ENCODE peak calls at places on chromosome 12, in seven cellular contexts. H is NB4, B is B cell, V is HFF-Myc, G is keratinocyte, T is AG04449, C is RWPE1. M is an unnamed sample.

GRCh38 chr12:57237952-57238853 is 8.7 kb downstream of the SHMT2 start:
- DNase-seq in T (no peak), H (no peak), B (peak), C (no peak), V (no peak), G (no peak), M (no peak)

GRCh38 chr12:54935235-54935951 is 49.2 kb downstream of the TESPA1 start:
- DNase-seq in G (peak), C (peak), H (peak), B (no peak), V (peak), T (peak), M (peak)

GRCh38 chr12:122989443-122989839 is 9.0 kb downstream of the ARL6IP4 start:
- DNase-seq in C (no peak), B (no peak), V (no peak), H (no peak), T (no peak), G (no peak), M (no peak)

GRCh38 chr12:55619352-55620138 is 17.1 kb upstream of the OR10P1 start:
- DNase-seq in B (peak), V (peak), C (peak), G (peak), T (peak), H (peak), M (peak)

GRCh38 chr12:66160704-66161103 is 9.1 kb downstream of the TMBIM4 start:
- DNase-seq in T (no peak), G (no peak), C (no peak), V (no peak), B (no peak), H (no peak), M (no peak)

GRCh38 chr12:103771466-103771865 is 69.6 kb downstream of the NT5DC3 start:
- DNase-seq in C (peak), V (no peak), G (no peak), T (no peak), B (peak), H (peak), M (peak)

GRCh38 chr12:39575498-39575875 is 44.1 kb downstream of the ABCD2 start:
- DNase-seq in H (no peak), G (no peak), V (no peak), C (no peak), T (no peak), B (no peak), M (no peak)

GRCh38 chr12:21657336-21658077 is at the start of gene LDHB:
- DNase-seq in C (peak), G (peak), T (peak), B (peak), V (peak), H (peak), M (peak)

GRCh38 chr12:54370218-54370730 is 6.0 kb upstream of the GPR84 start:
- DNase-seq in H (peak), T (peak), C (peak), G (no peak), B (no peak), V (no peak), M (peak)

GRCh38 chr12:107053709-107054108 is 39.6 kb downstream of the CRY1 start:
- DNase-seq in V (no peak), C (no peak), T (no peak), H (no peak), B (no peak), G (no peak), M (no peak)

GRCh38 chr12:75943730-75944096 is 87.9 kb downstream of the PHLDA1 start:
- DNase-seq in G (no peak), T (no peak), C (no peak), B (no peak), H (peak), V (no peak), M (no peak)

GRCh38 chr12:122421815-122422737 is at the start of gene CLIP1:
- DNase-seq in T (no peak), B (peak), H (peak), C (no peak), G (no peak), V (no peak), M (peak)

DNA sequence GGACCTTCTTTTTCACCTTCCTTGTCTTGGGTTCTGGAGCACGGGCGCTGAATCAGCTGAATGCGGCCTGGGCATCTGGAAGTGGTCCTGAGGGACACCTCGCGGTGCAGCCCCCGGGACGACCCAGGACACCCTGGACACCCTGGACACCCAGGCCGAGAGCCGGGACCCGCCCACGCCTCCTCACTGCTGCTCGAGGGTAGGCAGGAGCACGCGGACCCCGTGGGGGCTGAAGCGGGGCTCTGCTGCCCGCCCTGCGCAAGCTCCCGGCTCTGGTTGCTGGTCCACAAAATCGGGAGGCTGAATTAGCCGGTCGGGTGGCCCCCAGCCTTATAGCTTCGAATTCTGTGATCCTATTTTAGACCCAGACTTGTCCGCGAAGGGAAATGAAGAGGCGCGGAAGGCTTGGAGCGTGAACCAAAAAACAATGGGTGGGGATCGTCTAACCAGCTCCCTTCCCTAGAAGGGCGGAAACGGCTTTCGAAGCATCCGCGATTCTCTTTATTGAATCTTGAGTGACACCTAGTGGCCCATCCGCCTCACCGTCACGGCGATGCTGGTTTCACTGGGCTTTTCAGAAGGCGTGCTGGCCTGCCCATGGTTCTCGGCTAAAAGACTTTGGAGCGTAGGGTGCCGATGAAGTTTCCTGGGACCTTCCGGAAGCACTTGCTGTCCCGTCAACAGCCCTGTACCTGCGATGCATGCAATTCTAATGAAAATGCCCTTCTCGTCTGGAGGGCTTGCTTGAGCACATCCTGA is 46.3 kb upstream of the PLXNC1 start:
- DNase-seq in G (no peak), B (peak), T (no peak), C (peak), V (peak), H (peak), M (peak)
- TF ChIP-seq CTCF in G (peak), B (peak), T (peak), C (peak), V (peak), H (peak), M (peak)

GRCh38 chr12:27779837-27780611 is at the start of the genes KLHL42 and MANSC4:
- DNase-seq in G (no peak), B (peak), V (no peak), C (peak), T (no peak), H (peak), M (peak)
- TF ChIP-seq CTCF in G (no peak), B (no peak), V (no peak), C (no peak), T (peak), H (no peak), M (peak)

DNA sequence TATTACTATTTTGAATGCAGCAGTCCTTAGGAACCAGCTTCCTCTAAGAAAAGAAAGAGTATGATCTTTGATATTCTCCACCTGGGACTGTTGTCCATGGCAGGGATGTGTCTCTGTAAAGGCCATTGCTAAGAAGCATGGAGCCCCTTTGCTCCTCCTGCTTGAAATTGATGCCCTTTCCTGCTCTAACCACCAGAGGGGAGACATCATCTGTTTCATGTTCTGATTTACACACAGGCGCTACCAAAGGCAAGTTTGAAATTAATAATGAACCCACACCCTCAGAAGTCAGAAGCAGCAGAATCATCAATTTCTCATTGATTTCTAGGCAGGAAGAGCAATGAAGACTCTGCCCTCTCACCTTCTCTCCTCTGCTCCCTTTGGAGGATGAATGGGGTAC is 253.8 kb downstream of the RMST start:
- DNase-seq in B (no peak), C (no peak), V (no peak), G (no peak), H (peak), T (no peak), M (no peak)
- TF ChIP-seq CTCF in B (no peak), C (no peak), V (no peak), G (no peak), H (peak), T (no peak), M (peak)

GRCh38 chr12:113647048-113647447 is 175.4 kb upstream of the LHX5 start:
- DNase-seq in B (no peak), C (no peak), H (peak), V (no peak), T (no peak), G (no peak), M (no peak)
- TF ChIP-seq CTCF in B (no peak), C (no peak), H (peak), V (no peak), T (peak), G (no peak), M (no peak)

GRCh38 chr12:51590347-51591019 is 550 bp upstream of the SCN8A start:
- DNase-seq in B (peak), V (no peak), H (peak), C (peak), G (no peak), T (no peak), M (peak)
- TF ChIP-seq CTCF in B (peak), V (peak), H (peak), C (peak), G (peak), T (peak), M (peak)

GRCh38 chr12:6613776-6614512 is 6.8 kb upstream of the CHD4 start:
- DNase-seq in C (peak), V (peak), G (no peak), B (peak), H (peak), T (peak), M (peak)
- TF ChIP-seq CTCF in C (no peak), V (no peak), G (no peak), B (no peak), H (peak), T (peak), M (peak)

DNA sequence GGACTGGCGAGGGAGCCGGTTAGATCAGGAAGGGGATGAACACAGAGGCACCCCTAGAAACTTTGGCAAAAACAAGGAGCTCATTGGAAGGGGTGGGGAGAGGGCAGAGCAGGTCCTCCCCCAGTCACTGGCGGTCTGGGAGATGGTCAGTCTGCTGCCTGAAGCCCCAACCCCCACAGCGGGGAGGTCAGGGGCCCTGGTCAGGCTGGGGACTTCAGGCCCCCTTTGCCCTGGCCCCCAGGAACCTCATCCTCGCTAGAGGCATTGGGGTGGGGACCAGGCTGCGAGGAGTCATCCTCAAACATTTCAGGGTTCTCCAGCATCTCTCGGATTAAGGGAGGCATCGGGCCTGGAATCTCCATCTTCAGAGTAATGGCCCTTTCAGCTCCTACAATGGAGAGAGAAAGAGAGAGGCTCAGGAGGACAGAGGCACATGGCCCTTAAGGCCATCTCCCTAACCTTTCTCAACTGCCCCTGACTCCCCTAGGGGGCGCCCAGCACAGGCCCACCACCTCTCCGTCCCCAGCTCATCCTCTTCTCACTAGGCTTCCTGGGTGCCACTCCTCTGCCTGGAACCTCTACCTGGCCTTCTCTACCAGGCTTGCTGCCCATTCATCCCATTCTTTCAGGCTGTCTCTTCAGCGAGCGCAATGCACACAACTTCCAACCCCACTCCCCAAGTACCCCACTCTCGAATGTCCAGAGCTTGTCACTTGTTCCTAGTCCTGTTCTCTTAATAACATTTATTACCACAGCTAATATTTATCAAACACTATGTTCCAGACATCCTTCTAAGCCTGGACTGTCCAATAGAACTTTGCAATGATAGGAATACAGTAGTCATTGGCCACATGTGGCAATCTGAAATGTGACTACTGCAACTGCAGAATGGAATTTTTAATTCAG is 4.7 kb upstream of the ITGB7 start:
- DNase-seq in B (no peak), C (no peak), T (no peak), H (peak), G (no peak), V (no peak), M (no peak)
- TF ChIP-seq CTCF in B (peak), C (peak), T (peak), H (peak), G (no peak), V (peak), M (peak)

GRCh38 chr12:49623142-49623899 is at the start of gene PRPF40B:
- DNase-seq in B (peak), C (peak), V (peak), H (peak), T (no peak), G (no peak), M (peak)
- TF ChIP-seq CTCF in B (peak), C (peak), V (peak), H (peak), T (peak), G (peak), M (no peak)